ENCODE peak calls at places on chromosomes 1 and 21, in seven cellular contexts. X is stomach, N is HFFc6, R is neural progenitor cell, Y is astrocyte of the spinal cord, H is adrenal gland, W is IMR-90. T is an unnamed sample.

GRCh38 chr21:42621828-42622199 is 31.6 kb upstream of the PDE9A start:
- DNase-seq in X (no peak), N (no peak), R (no peak), Y (no peak), H (no peak), W (no peak), T (no peak)

GRCh38 chr1:2848006-2848670 is 46.6 kb upstream of the TTC34 start:
- DNase-seq in X (no peak), N (no peak), R (no peak), Y (no peak), H (no peak), W (no peak), T (no peak)

GRCh38 chr1:197740992-197741391 is 34.3 kb downstream of the DENND1B start:
- DNase-seq in X (no peak), N (no peak), R (no peak), Y (no peak), H (no peak), W (no peak), T (no peak)

GRCh38 chr1:19375621-19376020 is 63.5 kb downstream of the SLC66A1 start:
- DNase-seq in X (no peak), N (no peak), R (no peak), Y (no peak), H (no peak), W (no peak), T (no peak)

GRCh38 chr1:79679916-79680315 is 673.4 kb upstream of the ADGRL4 start:
- DNase-seq in X (no peak), N (no peak), R (no peak), Y (no peak), H (no peak), W (no peak), T (no peak)

GRCh38 chr1:44293761-44294315 is 61.2 kb downstream of the ERI3 start:
- DNase-seq in X (peak), N (no peak), R (no peak), Y (no peak), H (peak), W (no peak), T (no peak)

GRCh38 chr1:50349242-50349565 is 74.0 kb downstream of the DMRTA2 start:
- DNase-seq in X (no peak), N (no peak), R (no peak), Y (no peak), H (no peak), W (no peak), T (no peak)

GRCh38 chr1:156559086-156559796 is 13.1 kb downstream of the IQGAP3 start:
- DNase-seq in X (no peak), N (no peak), R (no peak), Y (no peak), H (no peak), W (no peak), T (no peak)

GRCh38 chr1:81801032-81801833 is 499 bp downstream of the ADGRL2 start:
- DNase-seq in X (peak), N (peak), R (peak), Y (peak), H (peak), W (peak), T (no peak)

GRCh38 chr1:91548382-91549040 is 47.9 kb downstream of the CDC7 start:
- DNase-seq in X (no peak), N (no peak), R (no peak), Y (no peak), H (no peak), W (no peak), T (no peak)

GRCh38 chr1:30665621-30666020 is 57.8 kb downstream of the MATN1 start:
- DNase-seq in X (no peak), N (no peak), R (no peak), Y (no peak), H (no peak), W (no peak), T (no peak)

GRCh38 chr1:231395051-231395995 is 26.8 kb downstream of the EGLN1 start:
- DNase-seq in X (no peak), N (peak), R (no peak), Y (peak), H (no peak), W (peak), T (no peak)

GRCh38 chr1:117567435-117567834 is 38.4 kb upstream of the TENT5C start:
- DNase-seq in X (no peak), N (no peak), R (no peak), Y (no peak), H (no peak), W (no peak), T (no peak)

GRCh38 chr1:117567976-117568375 is 37.9 kb upstream of the TENT5C start:
- DNase-seq in X (no peak), N (no peak), R (no peak), Y (no peak), H (no peak), W (no peak), T (no peak)

GRCh38 chr1:117570988-117571409 is 34.8 kb upstream of the TENT5C start:
- DNase-seq in X (peak), N (no peak), R (no peak), Y (no peak), H (no peak), W (no peak), T (no peak)

GRCh38 chr1:117569956-117570355 is 35.9 kb upstream of the TENT5C start:
- DNase-seq in X (no peak), N (no peak), R (no peak), Y (no peak), H (no peak), W (no peak), T (no peak)

DNA sequence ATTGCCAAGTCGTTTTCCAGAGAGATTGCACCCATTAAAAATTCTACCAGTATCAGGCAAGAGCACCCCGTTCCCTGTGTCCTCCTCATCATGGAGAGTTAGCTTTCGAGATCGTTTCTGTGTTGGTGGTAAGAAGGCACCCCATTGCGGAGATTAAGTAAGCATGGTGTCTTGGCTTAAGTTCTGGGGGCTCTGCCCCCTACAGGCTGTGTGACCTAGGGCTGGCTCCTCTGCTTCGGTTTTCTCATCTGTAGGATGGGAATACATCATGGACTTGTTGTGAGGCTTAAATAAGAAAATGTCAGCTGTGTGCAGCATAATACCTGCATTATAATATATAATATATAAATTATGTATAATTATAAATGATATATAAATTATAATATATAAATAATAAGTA is 36.8 kb upstream of the TENT5C start:
- DNase-seq in X (no peak), N (no peak), R (no peak), Y (no peak), H (no peak), W (no peak), T (no peak)
- TF ChIP-seq CTCF in X (no peak), N (peak), R (peak), Y (no peak), H (no peak), W (no peak), T (no peak)

DNA sequence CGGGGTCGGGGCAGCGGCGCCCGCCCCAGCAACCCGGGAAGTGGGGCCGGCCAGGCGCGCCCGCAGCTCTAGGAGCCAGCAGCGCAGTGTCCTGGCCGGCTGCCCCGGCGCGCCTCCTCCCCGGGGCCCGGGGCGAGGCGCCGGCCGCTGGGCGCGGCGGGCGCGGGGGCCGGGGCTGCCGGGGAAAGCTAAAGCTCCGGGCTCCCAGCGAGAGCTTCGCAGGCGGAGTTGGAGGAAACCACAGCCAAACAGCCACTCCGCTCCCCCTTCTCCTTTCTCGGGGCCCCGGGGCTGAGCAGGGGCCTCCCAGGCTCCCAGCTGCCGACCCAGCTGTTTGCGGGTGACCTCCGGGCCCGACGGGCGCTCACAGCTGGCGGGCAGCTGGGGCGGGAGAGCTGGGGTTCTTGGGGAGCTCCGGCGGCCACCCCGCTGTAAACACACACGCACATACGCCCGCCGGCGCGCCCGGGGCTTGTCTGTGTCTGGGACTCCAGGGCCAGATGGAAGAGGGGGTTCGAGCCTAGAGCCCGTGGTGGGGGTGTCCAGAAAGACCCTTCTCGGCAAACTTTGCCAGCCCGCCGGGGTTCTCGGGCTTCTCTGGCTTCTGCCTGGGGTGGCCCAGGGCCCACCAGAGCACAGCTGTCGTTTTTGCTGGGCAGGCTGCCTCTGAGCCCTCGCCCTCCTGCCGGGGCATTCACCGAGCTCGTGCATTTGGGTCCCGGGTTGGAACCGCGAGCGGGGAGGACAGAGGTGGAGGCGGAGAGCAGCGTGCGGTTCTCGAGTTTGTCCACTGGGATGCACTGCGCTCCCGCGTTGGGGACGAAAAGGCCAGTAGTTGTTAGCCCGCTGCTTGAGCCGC is 1.5 kb downstream of the AJAP1 start:
- DNase-seq in X (no peak), N (no peak), R (peak), Y (peak), H (peak), W (no peak), T (no peak)
- TF ChIP-seq CTCF in X (no peak), N (peak), R (peak), Y (peak), H (peak), W (no peak), T (no peak)

GRCh38 chr1:100866041-100866900 is 28.4 kb downstream of the EXTL2 start:
- DNase-seq in X (no peak), N (peak), R (peak), Y (peak), H (no peak), W (peak), T (no peak)
- TF ChIP-seq CTCF in X (no peak), N (peak), R (peak), Y (peak), H (peak), W (peak), T (no peak)

GRCh38 chr21:26835714-26836265 is 9.4 kb downstream of the ADAMTS1 start:
- DNase-seq in X (no peak), N (no peak), R (no peak), Y (no peak), H (no peak), W (no peak), T (no peak)

GRCh38 chr21:26835027-26835713 is 10.0 kb downstream of the ADAMTS1 start:
- DNase-seq in X (no peak), N (peak), R (no peak), Y (peak), H (no peak), W (peak), T (no peak)

GRCh38 chr21:26833011-26833410 is 12.2 kb downstream of the ADAMTS1 start:
- DNase-seq in X (no peak), N (no peak), R (no peak), Y (no peak), H (no peak), W (no peak), T (no peak)

GRCh38 chr21:26833460-26833939 is 11.7 kb downstream of the ADAMTS1 start:
- DNase-seq in X (no peak), N (no peak), R (no peak), Y (no peak), H (no peak), W (no peak), T (no peak)

GRCh38 chr21:26834181-26834945 is 10.8 kb downstream of the ADAMTS1 start:
- DNase-seq in X (no peak), N (no peak), R (no peak), Y (no peak), H (no peak), W (peak), T (no peak)
- TF ChIP-seq CTCF in X (no peak), N (peak), R (peak), Y (peak), H (peak), W (peak), T (no peak)

DNA sequence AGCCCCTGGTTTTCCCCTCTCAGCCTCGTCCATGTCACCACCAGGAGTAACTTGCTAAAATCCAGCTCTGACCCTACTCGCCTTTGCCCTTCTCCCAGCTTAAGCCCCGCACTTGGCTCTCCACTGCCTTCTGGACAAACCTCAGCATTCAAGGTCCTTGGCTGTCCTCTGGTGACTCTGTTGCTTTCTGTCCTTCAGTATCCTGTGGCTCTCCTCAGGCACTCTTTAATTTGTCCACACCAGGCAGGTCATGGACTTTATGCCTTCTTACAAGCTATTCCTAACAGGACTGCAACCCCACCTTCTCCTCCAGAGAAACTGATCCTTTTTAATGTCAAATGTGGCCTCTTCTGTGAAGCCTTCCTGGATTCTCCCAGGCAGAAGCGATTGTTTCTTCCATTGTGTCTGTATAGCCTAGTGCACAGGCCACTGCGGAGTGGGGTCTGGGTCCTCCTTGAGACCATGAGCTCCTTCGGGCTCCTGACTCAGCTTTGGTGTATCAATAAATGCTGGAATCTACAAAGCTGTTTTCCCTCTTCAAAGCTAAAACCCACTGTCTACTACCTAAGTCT is 26.7 kb upstream of the CTPS1 start:
- DNase-seq in X (no peak), N (no peak), R (no peak), Y (no peak), H (no peak), W (no peak), T (no peak)
- TF ChIP-seq CTCF in X (no peak), N (peak), R (no peak), Y (no peak), H (no peak), W (no peak), T (no peak)

DNA sequence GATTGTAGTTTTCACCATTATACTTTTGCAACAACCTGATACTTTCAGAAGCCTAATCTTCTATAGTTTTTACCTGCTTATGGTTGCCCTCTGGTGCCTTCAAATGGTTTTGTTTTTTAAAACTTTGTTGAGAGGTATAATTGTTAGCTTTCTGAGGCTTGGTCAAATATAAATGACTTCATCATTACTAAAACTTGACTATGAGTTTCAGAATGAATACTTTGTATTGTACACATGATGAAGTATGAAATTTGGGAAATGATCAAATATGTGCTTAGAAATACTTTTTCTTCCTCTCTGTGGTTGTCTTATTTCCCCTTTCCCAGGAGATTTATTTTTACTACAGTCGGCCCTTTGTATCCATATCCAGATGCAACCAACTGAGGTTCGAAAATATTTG is 151.8 kb upstream of the B3GALT2 start:
- DNase-seq in X (no peak), N (peak), R (no peak), Y (peak), H (no peak), W (peak), T (no peak)
- TF ChIP-seq CTCF in X (no peak), N (peak), R (no peak), Y (no peak), H (no peak), W (peak), T (no peak)

GRCh38 chr1:24286246-24287010 is 32.7 kb upstream of the GRHL3 start:
- DNase-seq in X (no peak), N (no peak), R (peak), Y (no peak), H (no peak), W (no peak), T (no peak)
- TF ChIP-seq CTCF in X (no peak), N (no peak), R (peak), Y (no peak), H (no peak), W (no peak), T (no peak)

T was measured in activated B cell treated with CpG ODN at 0.5 μM for 24 hours.